ENCODE peak calls at places on chromosomes 13 and 19, in eight cellular contexts. B, O, F, P, N, Q, C and Z are unnamed samples.

GRCh38 chr13:106520205-106521004 is 15.1 kb downstream of the EFNB2 start:
- DNase-seq in Q (no peak), P (no peak), N (no peak), F (no peak), B (no peak), C (no peak), O (no peak), Z (no peak)

GRCh38 chr13:111850976-111851375 is 216.0 kb upstream of the SOX1 start:
- DNase-seq in N (no peak), C (no peak), Q (no peak), O (no peak), P (no peak), B (no peak), F (no peak), Z (no peak)

GRCh38 chr13:114067381-114067885 is 65.0 kb downstream of the RASA3 start:
- DNase-seq in P (no peak), Q (no peak), N (peak), B (no peak), O (no peak), C (peak), F (peak), Z (peak)

GRCh38 chr13:98937911-98938381 is 39.9 kb downstream of the DOCK9 start:
- DNase-seq in O (no peak), C (no peak), F (no peak), P (no peak), Q (no peak), B (no peak), N (no peak), Z (no peak)

GRCh38 chr19:10566658-10567410 is 1.0 kb upstream of the KRI1 start:
- DNase-seq in C (no peak), P (peak), O (no peak), Q (no peak), F (peak), N (no peak), B (peak), Z (peak)

GRCh38 chr19:50387176-50387867 is 3.2 kb downstream of the POLD1 start:
- DNase-seq in Q (no peak), P (no peak), O (no peak), F (no peak), B (no peak), N (no peak), C (no peak), Z (no peak)

GRCh38 chr13:111883571-111884343 is 183.2 kb upstream of the SOX1 start:
- DNase-seq in F (no peak), P (no peak), C (no peak), Q (no peak), O (no peak), B (no peak), N (no peak), Z (no peak)

GRCh38 chr19:50500060-50500752 is 10.8 kb downstream of the JOSD2 start:
- DNase-seq in O (no peak), N (peak), C (peak), P (no peak), B (no peak), F (no peak), Q (no peak), Z (no peak)

GRCh38 chr13:88014527-88014926 is 343.4 kb downstream of the SLITRK5 start:
- DNase-seq in Q (no peak), B (no peak), C (no peak), O (no peak), F (no peak), P (no peak), N (no peak), Z (no peak)

GRCh38 chr13:91302070-91302469 is 45.4 kb upstream of the MIR17HG start:
- DNase-seq in Q (no peak), F (no peak), O (no peak), N (no peak), B (no peak), C (no peak), P (no peak), Z (peak)

GRCh38 chr19:51327066-51327985 is 14.6 kb downstream of the VSIG10L start:
- DNase-seq in F (peak), P (no peak), O (no peak), C (no peak), B (peak), Q (no peak), N (no peak), Z (peak)

GRCh38 chr19:2059422-2060201 is 8.6 kb upstream of the MKNK2 start:
- DNase-seq in F (no peak), P (peak), N (no peak), Q (no peak), O (no peak), B (peak), C (peak), Z (no peak)

GRCh38 chr13:48161530-48162179 is 66.8 kb upstream of the MED4 start:
- DNase-seq in B (peak), P (peak), C (peak), Q (no peak), F (no peak), O (no peak), N (no peak), Z (no peak)

GRCh38 chr19:3617463-3617862 is 9.1 kb downstream of the CACTIN start:
- DNase-seq in F (peak), P (no peak), N (no peak), Q (no peak), B (no peak), O (no peak), C (no peak), Z (peak)

GRCh38 chr13:112700291-112701060 is 10.6 kb downstream of the ATP11A start:
- DNase-seq in F (no peak), P (no peak), B (no peak), O (no peak), Q (no peak), N (no peak), C (no peak), Z (no peak)

GRCh38 chr13:79287994-79288795 is 117.9 kb downstream of the RBM26 start:
- DNase-seq in P (no peak), F (no peak), N (no peak), C (no peak), O (no peak), B (no peak), Q (no peak), Z (no peak)

GRCh38 chr13:80513196-80513595 is 172.3 kb upstream of the SPRY2 start:
- DNase-seq in F (no peak), Q (no peak), C (no peak), N (no peak), O (no peak), P (no peak), B (no peak), Z (no peak)

GRCh38 chr19:34487651-34488051 is 6.1 kb downstream of the WTIP start:
- DNase-seq in Q (no peak), F (no peak), P (no peak), B (no peak), C (peak), N (no peak), O (no peak), Z (no peak)

GRCh38 chr13:91946498-91947070 is 548.2 kb downstream of the GPC5 start:
- DNase-seq in C (no peak), P (no peak), O (no peak), B (peak), Q (no peak), F (no peak), N (no peak), Z (no peak)

GRCh38 chr19:34236035-34236793 is 18.1 kb upstream of the GARRE1 start:
- DNase-seq in P (no peak), F (no peak), B (peak), C (no peak), N (no peak), O (peak), Q (no peak), Z (no peak)

GRCh38 chr13:99542788-99543406 is 41.6 kb downstream of the TM9SF2 start:
- DNase-seq in F (peak), B (no peak), C (no peak), O (no peak), Q (no peak), P (no peak), N (no peak), Z (peak)

GRCh38 chr13:41652735-41653361 is 195.5 kb downstream of the RGCC start:
- DNase-seq in P (peak), F (peak), O (peak), B (peak), C (no peak), N (no peak), Q (peak), Z (peak)

GRCh38 chr13:51425410-51426042 is 27.3 kb downstream of the INTS6 start:
- DNase-seq in O (no peak), P (no peak), B (no peak), N (peak), Q (no peak), F (no peak), C (no peak), Z (no peak)

GRCh38 chr19:17337675-17338439 is 504 bp downstream of the GTPBP3 start:
- DNase-seq in F (no peak), Q (no peak), O (no peak), B (no peak), P (no peak), C (no peak), N (no peak), Z (peak)

GRCh38 chr19:17333611-17334413 is 843 bp downstream of the ANO8 start:
- DNase-seq in O (peak), B (peak), Q (peak), C (no peak), N (no peak), P (peak), F (peak), Z (peak)

GRCh38 chr19:17334414-17335409 is at the start of gene ANO8:
- DNase-seq in P (peak), C (peak), N (peak), Q (peak), B (peak), F (peak), O (peak), Z (peak)

GRCh38 chr19:17336872-17337674 is at the start of gene GTPBP3:
- DNase-seq in Q (peak), P (peak), N (peak), F (peak), B (peak), C (peak), O (peak), Z (peak)

DNA sequence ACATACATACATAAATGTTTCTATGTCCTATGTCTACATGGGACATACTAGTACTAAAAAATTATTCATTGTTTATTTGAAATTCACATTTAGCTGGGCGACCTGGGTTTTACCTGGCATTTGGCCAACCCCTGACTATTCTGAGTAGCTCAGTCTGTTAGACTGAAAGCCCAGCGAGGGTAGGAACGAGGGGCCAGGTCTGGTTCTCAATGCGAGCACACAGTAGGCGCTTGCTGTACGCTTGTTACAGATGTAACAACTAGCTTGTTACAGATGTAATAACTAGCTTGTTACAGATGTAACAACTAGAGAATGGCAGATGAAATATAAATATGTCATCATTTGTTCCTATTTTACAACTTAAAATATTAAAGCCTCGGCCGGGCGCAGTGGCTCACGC is 920 bp upstream of the ANO8 start:
- DNase-seq in O (no peak), C (no peak), P (no peak), Q (no peak), N (no peak), B (no peak), F (no peak), Z (no peak)
- H3K4me3 ChIP-seq in O (no peak), C (no peak), P (no peak), Q (no peak), N (no peak), B (no peak), F (no peak), Z (no peak)

GRCh38 chr13:101415358-101416174 is 742 bp downstream of the NALCN start:
- DNase-seq in C (no peak), O (no peak), Q (no peak), B (no peak), N (no peak), F (no peak), P (no peak), Z (no peak)
- H3K4me3 ChIP-seq in C (peak), O (peak), Q (peak), B (no peak), N (peak), F (no peak), P (peak), Z (no peak)

DNA sequence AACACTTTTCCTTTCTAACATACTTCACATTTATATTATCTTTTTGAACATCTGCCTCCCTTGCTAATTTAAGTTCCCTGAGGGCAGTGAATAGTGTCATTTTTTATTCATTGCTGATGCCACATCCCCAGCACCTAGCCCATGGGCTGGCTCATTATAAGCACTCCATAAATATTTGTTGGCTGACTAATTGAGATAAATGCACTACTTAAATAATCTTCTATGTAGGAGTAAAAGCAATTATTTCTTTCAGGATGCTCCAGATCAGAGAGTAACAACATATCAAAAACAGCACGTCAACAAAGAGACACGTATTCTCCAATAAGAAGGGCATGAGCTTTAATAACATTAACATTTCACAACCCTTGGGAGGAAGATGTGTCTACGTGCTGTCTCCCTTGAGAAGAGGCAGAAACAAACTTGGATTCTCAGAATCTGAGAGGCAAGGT is 228.2 kb downstream of the LHFPL6 start:
- DNase-seq in C (no peak), F (no peak), P (no peak), B (no peak), N (no peak), Q (peak), O (no peak), Z (no peak)
- H3K4me3 ChIP-seq in C (no peak), F (no peak), P (no peak), B (no peak), N (no peak), Q (peak), O (no peak), Z (no peak)

GRCh38 chr19:35931874-35932202 is 4.3 kb upstream of the LRFN3 start:
- DNase-seq in C (no peak), B (no peak), F (no peak), P (no peak), N (no peak), O (no peak), Q (no peak), Z (no peak)
- H3K4me3 ChIP-seq in C (no peak), B (no peak), F (no peak), P (no peak), N (no peak), O (no peak), Q (peak), Z (no peak)

GRCh38 chr19:16703677-16704076 is 16.0 kb upstream of the NWD1 start:
- DNase-seq in O (no peak), F (no peak), P (no peak), Q (no peak), N (no peak), B (no peak), C (no peak), Z (no peak)
- H3K4me3 ChIP-seq in O (no peak), F (no peak), P (no peak), Q (no peak), N (no peak), B (no peak), C (no peak), Z (no peak)

DNA sequence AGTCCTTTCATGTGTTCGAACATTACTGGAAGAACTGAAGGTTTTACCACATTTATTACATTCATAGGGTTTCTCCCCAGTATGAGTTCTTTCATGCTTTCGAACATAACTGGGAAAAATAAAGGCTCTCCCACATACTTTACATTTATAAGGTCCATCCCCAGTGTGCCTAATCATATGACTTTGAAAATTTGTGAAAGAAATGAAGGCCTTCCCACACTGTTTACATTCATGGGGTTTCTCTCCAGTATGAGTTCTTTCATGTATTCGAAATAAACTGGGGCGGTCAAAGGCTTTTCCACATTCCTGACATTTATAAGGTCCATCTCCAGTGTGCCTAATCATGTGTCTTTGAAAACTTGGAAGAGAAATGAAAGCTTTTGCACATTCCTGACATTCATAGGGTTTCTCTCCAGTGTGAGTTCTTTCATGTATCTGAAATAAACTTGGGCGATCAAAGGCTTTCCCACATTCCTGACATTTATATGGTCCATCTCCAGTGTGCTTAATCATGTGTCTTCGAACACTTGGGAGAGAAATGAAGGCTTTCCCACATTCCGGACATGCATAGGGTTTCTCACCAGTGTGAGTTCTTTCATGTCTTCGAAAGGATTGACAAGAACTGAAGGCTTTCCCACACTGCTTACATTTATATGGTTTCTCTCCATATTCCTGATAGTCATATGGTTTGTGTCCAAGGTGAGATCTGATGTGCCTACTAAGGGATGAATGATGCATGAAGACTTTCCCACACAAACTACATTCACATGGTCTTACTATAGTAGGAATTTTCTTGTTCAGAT is 24.0 kb downstream of the ZNF564 start:
- DNase-seq in B (no peak), P (no peak), F (peak), Q (no peak), C (no peak), O (no peak), N (peak), Z (no peak)
- H3K4me3 ChIP-seq in B (no peak), P (no peak), F (no peak), Q (no peak), C (no peak), O (no peak), N (no peak), Z (no peak)